ENCODE peak calls at places on chromosome 22, in four cellular contexts. One of them, this sample, is unnamed.

GRCh38 chr22:22855617-22856308 is 31.9 kb upstream of the IGLL5 start:
- DNase-seq in WTC11: peak; percentile 64
- DNase-seq in natural killer cell: peak; percentile 59
- DNase-seq in mucosa of descending colon: no peak
- DNase-seq in this sample: no peak

GRCh38 chr22:45208993-45209838 is 31.5 kb downstream of the KIAA0930 start:
- DNase-seq in WTC11: peak; percentile 84
- DNase-seq in natural killer cell: peak; percentile 30
- DNase-seq in mucosa of descending colon: peak; percentile 60
- DNase-seq in this sample: no peak

GRCh38 chr22:28297504-28297903 is 378.4 kb upstream of the PITPNB start:
- DNase-seq in WTC11: no peak
- DNase-seq in natural killer cell: no peak
- DNase-seq in mucosa of descending colon: no peak
- DNase-seq in this sample: no peak

GRCh38 chr22:46046299-46046685 is 69.3 kb upstream of the WNT7B start:
- DNase-seq in WTC11: peak; percentile 4
- DNase-seq in natural killer cell: no peak
- DNase-seq in mucosa of descending colon: peak; percentile 42
- DNase-seq in this sample: no peak

GRCh38 chr22:25853902-25854301 is 111.9 kb downstream of the MYO18B start:
- DNase-seq in WTC11: no peak
- DNase-seq in natural killer cell: no peak
- DNase-seq in mucosa of descending colon: no peak
- DNase-seq in this sample: no peak

GRCh38 chr22:36922097-36922608 is 8.7 kb downstream of the CSF2RB start:
- DNase-seq in WTC11: no peak
- DNase-seq in natural killer cell: no peak
- DNase-seq in mucosa of descending colon: peak; percentile 43
- DNase-seq in this sample: no peak

GRCh38 chr22:38317995-38318715 is 922 bp upstream of the CSNK1E start:
- DNase-seq in WTC11: no peak
- DNase-seq in natural killer cell: no peak
- DNase-seq in mucosa of descending colon: peak; percentile 85
- DNase-seq in this sample: no peak

GRCh38 chr22:22074634-22075381 is 92.2 kb upstream of the TOP3B start:
- DNase-seq in WTC11: no peak
- DNase-seq in natural killer cell: no peak
- DNase-seq in mucosa of descending colon: no peak
- DNase-seq in this sample: no peak

GRCh38 chr22:26561756-26562417 is 28.0 kb downstream of the TPST2 start:
- DNase-seq in WTC11: no peak
- DNase-seq in natural killer cell: no peak
- DNase-seq in mucosa of descending colon: no peak
- DNase-seq in this sample: no peak

GRCh38 chr22:18012528-18012927 is 11.8 kb downstream of the MICAL3 start:
- DNase-seq in WTC11: no peak
- DNase-seq in natural killer cell: no peak
- DNase-seq in mucosa of descending colon: no peak
- DNase-seq in this sample: no peak

GRCh38 chr22:45885941-45886395 is 91.0 kb downstream of the WNT7B start:
- DNase-seq in WTC11: peak; percentile 13
- DNase-seq in natural killer cell: no peak
- DNase-seq in mucosa of descending colon: peak; percentile 37
- DNase-seq in this sample: no peak

GRCh38 chr22:32911526-32911925 is 110.0 kb downstream of the TIMP3 start:
- DNase-seq in WTC11: no peak
- DNase-seq in natural killer cell: no peak
- DNase-seq in mucosa of descending colon: no peak
- DNase-seq in this sample: no peak

GRCh38 chr22:39251762-39252460 is 7.1 kb upstream of the PDGFB start:
- DNase-seq in WTC11: no peak
- DNase-seq in natural killer cell: no peak
- DNase-seq in mucosa of descending colon: no peak
- DNase-seq in this sample: no peak

GRCh38 chr22:50325444-50326224 is 1.2 kb downstream of the DENND6B start:
- DNase-seq in WTC11: no peak
- DNase-seq in natural killer cell: no peak
- DNase-seq in mucosa of descending colon: peak; percentile 50
- DNase-seq in this sample: no peak

GRCh38 chr22:23219787-23220484 is 39.6 kb downstream of the BCR start:
- DNase-seq in WTC11: no peak
- DNase-seq in natural killer cell: peak; percentile 55
- DNase-seq in mucosa of descending colon: peak; percentile 68
- DNase-seq in this sample: no peak

GRCh38 chr22:38753894-38754246 is 1.9 kb downstream of the SUN2 start:
- DNase-seq in WTC11: no peak
- DNase-seq in natural killer cell: no peak
- DNase-seq in mucosa of descending colon: no peak
- DNase-seq in this sample: no peak

GRCh38 chr22:32558681-32559355 is 84.2 kb downstream of the FBXO7 start:
- DNase-seq in WTC11: no peak
- DNase-seq in natural killer cell: no peak
- DNase-seq in mucosa of descending colon: peak; percentile 77
- DNase-seq in this sample: no peak

GRCh38 chr22:17009640-17010291 is 1.7 kb upstream of the GAB4 start:
- DNase-seq in WTC11: no peak
- DNase-seq in natural killer cell: no peak
- DNase-seq in mucosa of descending colon: no peak
- DNase-seq in this sample: no peak

GRCh38 chr22:36384766-36385400 is 2.9 kb downstream of the MYH9 start:
- DNase-seq in WTC11: peak; percentile 35
- DNase-seq in natural killer cell: no peak
- DNase-seq in mucosa of descending colon: no peak
- DNase-seq in this sample: no peak

GRCh38 chr22:45645526-45646414 is 25.9 kb upstream of the ATXN10 start:
- DNase-seq in WTC11: peak; percentile 86
- DNase-seq in natural killer cell: peak; percentile 79
- DNase-seq in mucosa of descending colon: peak; percentile 73
- DNase-seq in this sample: peak; percentile 87

GRCh38 chr22:25076281-25076680 is 123.4 kb upstream of the CRYBB3 start:
- DNase-seq in WTC11: no peak
- DNase-seq in natural killer cell: peak; percentile 45
- DNase-seq in mucosa of descending colon: no peak
- DNase-seq in this sample: no peak

GRCh38 chr22:23213581-23214341 is 33.5 kb downstream of the BCR start:
- DNase-seq in WTC11: no peak
- DNase-seq in natural killer cell: no peak
- DNase-seq in mucosa of descending colon: no peak
- DNase-seq in this sample: no peak

GRCh38 chr22:29310863-29311339 is 4.5 kb downstream of the GAS2L1 start:
- DNase-seq in WTC11: peak; percentile 80
- DNase-seq in natural killer cell: peak; percentile 37
- DNase-seq in mucosa of descending colon: peak; percentile 93
- DNase-seq in this sample: peak; percentile 80

GRCh38 chr22:18057568-18058209 is 20.1 kb upstream of the PEX26 start:
- DNase-seq in WTC11: no peak
- DNase-seq in natural killer cell: no peak
- DNase-seq in mucosa of descending colon: peak; percentile 74
- DNase-seq in this sample: no peak

GRCh38 chr22:45905924-45906865 is 70.8 kb downstream of the WNT7B start:
- DNase-seq in WTC11: no peak
- DNase-seq in natural killer cell: no peak
- DNase-seq in mucosa of descending colon: no peak
- DNase-seq in this sample: no peak

GRCh38 chr22:40385041-40385782 is 14.8 kb downstream of the SGSM3 start:
- DNase-seq in WTC11: no peak
- DNase-seq in natural killer cell: no peak
- DNase-seq in mucosa of descending colon: no peak
- DNase-seq in this sample: no peak
- TF ChIP-seq CTCF in WTC11: no peak
- TF ChIP-seq CTCF in natural killer cell: no peak
- TF ChIP-seq CTCF in mucosa of descending colon: no peak
- TF ChIP-seq CTCF in this sample: no peak

DNA sequence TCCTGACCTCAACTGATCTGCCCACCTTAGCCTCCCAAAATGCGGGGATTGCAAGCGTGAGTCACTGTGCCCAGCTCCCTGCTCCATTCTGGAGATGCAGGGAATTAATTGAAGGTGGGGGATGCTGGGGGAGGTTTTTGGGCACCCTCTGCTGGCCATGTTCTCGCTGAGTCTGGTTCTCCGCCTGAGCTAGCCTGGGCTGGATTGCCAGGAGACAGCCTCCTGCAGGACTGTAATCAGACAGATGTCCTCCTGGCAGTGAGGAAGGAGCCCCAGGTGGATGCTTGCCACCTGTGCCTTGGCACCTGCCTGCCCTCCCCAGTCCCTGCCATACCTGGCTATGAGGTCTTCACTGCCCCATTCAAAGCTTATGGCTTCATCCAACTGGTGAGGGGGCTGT is 5.4 kb downstream of the MTFP1 start:
- DNase-seq in WTC11: no peak
- DNase-seq in natural killer cell: no peak
- DNase-seq in mucosa of descending colon: no peak
- DNase-seq in this sample: no peak
- TF ChIP-seq CTCF in WTC11: no peak
- TF ChIP-seq CTCF in natural killer cell: no peak
- TF ChIP-seq CTCF in mucosa of descending colon: no peak
- TF ChIP-seq CTCF in this sample: no peak

GRCh38 chr22:49320714-49321476 is 506.8 kb downstream of the BRD1 start:
- DNase-seq in WTC11: no peak
- DNase-seq in natural killer cell: no peak
- DNase-seq in mucosa of descending colon: no peak
- DNase-seq in this sample: peak; percentile 55

GRCh38 chr22:49321477-49322055 is 506.1 kb downstream of the BRD1 start:
- DNase-seq in WTC11: no peak
- DNase-seq in natural killer cell: no peak
- DNase-seq in mucosa of descending colon: no peak
- DNase-seq in this sample: peak; percentile 56

GRCh38 chr22:49322231-49322630 is 505.4 kb downstream of the BRD1 start:
- DNase-seq in WTC11: no peak
- DNase-seq in natural killer cell: no peak
- DNase-seq in mucosa of descending colon: no peak
- DNase-seq in this sample: peak; percentile 55

GRCh38 chr22:49312601-49313000 is 515.1 kb downstream of the BRD1 start:
- DNase-seq in WTC11: no peak
- DNase-seq in natural killer cell: no peak
- DNase-seq in mucosa of descending colon: no peak
- DNase-seq in this sample: no peak

GRCh38 chr22:49317369-49317768 is 510.3 kb downstream of the BRD1 start:
- DNase-seq in WTC11: no peak
- DNase-seq in natural killer cell: no peak
- DNase-seq in mucosa of descending colon: no peak
- DNase-seq in this sample: no peak
- TF ChIP-seq CTCF in WTC11: no peak
- TF ChIP-seq CTCF in natural killer cell: no peak
- TF ChIP-seq CTCF in mucosa of descending colon: no peak
- TF ChIP-seq CTCF in this sample: peak; percentile 60

DNA sequence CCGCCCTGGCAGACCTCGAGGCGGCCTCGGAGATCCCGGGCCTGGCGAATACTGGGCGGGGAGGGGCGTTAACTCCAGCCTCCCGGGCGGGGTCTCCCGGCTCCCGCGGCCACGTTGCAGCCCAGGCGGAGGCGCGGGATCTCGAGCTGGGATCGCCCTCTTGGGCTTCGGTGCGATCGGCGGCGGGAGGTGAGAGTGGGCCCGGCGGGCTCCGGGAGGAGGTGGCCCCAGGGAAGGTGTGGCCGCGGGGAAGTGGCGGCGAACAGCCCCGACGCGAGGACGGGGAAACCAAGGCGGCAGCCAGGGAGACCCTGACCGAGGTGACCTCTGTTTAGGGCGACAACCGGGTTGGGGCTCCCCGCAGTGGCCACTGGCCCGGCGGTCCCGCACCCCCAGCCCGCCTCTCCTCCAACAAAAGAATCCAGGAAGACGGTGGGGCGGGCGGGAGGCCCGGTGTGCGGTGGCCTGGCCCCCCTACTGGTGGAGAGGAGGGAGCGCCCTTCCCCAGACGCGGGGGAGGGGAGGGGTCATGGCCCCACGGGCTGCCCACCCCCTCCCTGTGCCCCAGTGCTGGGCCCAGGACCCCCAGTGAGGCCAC is at the start of gene PHETA2:
- DNase-seq in WTC11: peak; percentile 51
- DNase-seq in natural killer cell: peak; percentile 51
- DNase-seq in mucosa of descending colon: peak; percentile 73
- DNase-seq in this sample: no peak
- TF ChIP-seq CTCF in WTC11: peak; percentile 18
- TF ChIP-seq CTCF in natural killer cell: peak; percentile 31
- TF ChIP-seq CTCF in mucosa of descending colon: peak; percentile 26
- TF ChIP-seq CTCF in this sample: peak; percentile 56

GRCh38 chr22:47407626-47408025 is 645.2 kb downstream of the TBC1D22A start:
- DNase-seq in WTC11: no peak
- DNase-seq in natural killer cell: no peak
- DNase-seq in mucosa of descending colon: no peak
- DNase-seq in this sample: no peak

GRCh38 chr22:47406180-47406723 is 643.8 kb downstream of the TBC1D22A start:
- DNase-seq in WTC11: no peak
- DNase-seq in natural killer cell: no peak
- DNase-seq in mucosa of descending colon: no peak
- DNase-seq in this sample: peak; percentile 32

GRCh38 chr22:47409501-47410275 is 647.2 kb downstream of the TBC1D22A start:
- DNase-seq in WTC11: no peak
- DNase-seq in natural killer cell: no peak
- DNase-seq in mucosa of descending colon: peak; percentile 22
- DNase-seq in this sample: peak; percentile 37

GRCh38 chr22:47406896-47407295 is 644.4 kb downstream of the TBC1D22A start:
- DNase-seq in WTC11: no peak
- DNase-seq in natural killer cell: no peak
- DNase-seq in mucosa of descending colon: no peak
- DNase-seq in this sample: peak; percentile 54

GRCh38 chr22:47408409-47408808 is 646.0 kb downstream of the TBC1D22A start:
- DNase-seq in WTC11: peak; percentile 20
- DNase-seq in natural killer cell: no peak
- DNase-seq in mucosa of descending colon: no peak
- DNase-seq in this sample: peak; percentile 37
- TF ChIP-seq CTCF in WTC11: no peak
- TF ChIP-seq CTCF in natural killer cell: no peak
- TF ChIP-seq CTCF in mucosa of descending colon: no peak
- TF ChIP-seq CTCF in this sample: no peak

GRCh38 chr22:43440103-43440387 is 28.2 kb downstream of the MPPED1 start:
- DNase-seq in WTC11: no peak
- DNase-seq in natural killer cell: no peak
- DNase-seq in mucosa of descending colon: no peak
- DNase-seq in this sample: no peak
- TF ChIP-seq CTCF in WTC11: no peak
- TF ChIP-seq CTCF in natural killer cell: no peak
- TF ChIP-seq CTCF in mucosa of descending colon: no peak
- TF ChIP-seq CTCF in this sample: no peak

GRCh38 chr22:20380486-20380885 is 13.5 kb upstream of the ZNF74 start:
- DNase-seq in WTC11: no peak
- DNase-seq in natural killer cell: no peak
- DNase-seq in mucosa of descending colon: no peak
- DNase-seq in this sample: peak; percentile 2
- TF ChIP-seq CTCF in WTC11: no peak
- TF ChIP-seq CTCF in natural killer cell: no peak
- TF ChIP-seq CTCF in mucosa of descending colon: no peak
- TF ChIP-seq CTCF in this sample: no peak